ENCODE peak calls at places on chromosomes 1 and 21, in eight cellular contexts. O, B, S, I, K, M, A and L are unnamed samples.

GRCh38 chr1:225580180-225581099 is 72.5 kb downstream of the ENAH start:
- DNase-seq in M (no peak), K (no peak), S (no peak), I (no peak), A (no peak), O (no peak), B (no peak), L (no peak)

GRCh38 chr1:223543559-223543958 is 121.9 kb downstream of the CAPN8 start:
- DNase-seq in I (no peak), A (no peak), M (no peak), B (no peak), K (no peak), S (no peak), O (no peak), L (no peak)

GRCh38 chr1:197924516-197925123 is 7.4 kb downstream of the LHX9 start:
- DNase-seq in I (no peak), B (peak), M (peak), K (no peak), O (peak), S (no peak), A (no peak), L (no peak)

GRCh38 chr1:38858833-38859560 is 575 bp downstream of the RRAGC start:
- DNase-seq in M (peak), K (no peak), I (peak), S (no peak), B (no peak), A (peak), O (peak), L (no peak)

GRCh38 chr1:155158991-155159390 is 14.1 kb downstream of the KRTCAP2 start:
- DNase-seq in I (no peak), B (no peak), A (no peak), O (no peak), M (no peak), S (no peak), K (no peak), L (no peak)

GRCh38 chr1:157194739-157195520 is 56.7 kb upstream of the ETV3 start:
- DNase-seq in M (no peak), O (no peak), A (no peak), S (no peak), B (peak), K (peak), I (no peak), L (no peak)

GRCh38 chr1:178702141-178702540 is 22.9 kb upstream of the RALGPS2 start:
- DNase-seq in S (peak), M (no peak), O (no peak), K (no peak), B (no peak), I (no peak), A (no peak), L (no peak)

GRCh38 chr1:43309626-43310025 is 8.8 kb downstream of the TIE1 start:
- DNase-seq in I (no peak), S (no peak), A (no peak), B (no peak), M (no peak), O (no peak), K (no peak), L (no peak)

GRCh38 chr1:180257028-180257386 is 26.9 kb downstream of the LHX4 start:
- DNase-seq in K (no peak), I (no peak), M (no peak), O (no peak), A (no peak), S (no peak), B (no peak), L (no peak)

GRCh38 chr1:179807691-179808485 is 64.8 kb downstream of the FAM163A start:
- DNase-seq in K (no peak), M (no peak), I (no peak), O (no peak), S (no peak), B (no peak), A (no peak), L (no peak)

GRCh38 chr1:116254001-116254400 is 119.0 kb upstream of the ATP1A1 start:
- DNase-seq in A (no peak), M (no peak), I (no peak), O (no peak), K (no peak), B (no peak), S (no peak), L (no peak)

GRCh38 chr1:2187619-2188018 is 7.0 kb downstream of the FAAP20 start:
- DNase-seq in K (no peak), O (no peak), B (no peak), A (no peak), S (no peak), M (no peak), I (peak), L (no peak)

GRCh38 chr1:6490181-6491075 is 1.0 kb downstream of the PLEKHG5 start:
- DNase-seq in M (peak), O (peak), B (peak), S (no peak), I (peak), A (peak), K (peak), L (peak)

GRCh38 chr1:10242811-10243210 is 32.4 kb downstream of the KIF1B start:
- DNase-seq in M (no peak), S (no peak), B (no peak), I (no peak), A (no peak), K (no peak), O (no peak), L (no peak)

GRCh38 chr1:117638759-117639158 is 32.9 kb downstream of the TENT5C start:
- DNase-seq in K (no peak), S (no peak), B (no peak), O (peak), A (no peak), M (no peak), I (peak), L (no peak)

GRCh38 chr21:28294046-28294445 is 698.6 kb downstream of the LTN1 start:
- DNase-seq in I (no peak), S (no peak), B (no peak), A (no peak), K (no peak), M (no peak), O (no peak), L (no peak)

GRCh38 chr1:152954436-152954835 is 7.4 kb downstream of the SPRR5 start:
- DNase-seq in O (no peak), I (no peak), S (no peak), B (no peak), A (no peak), K (no peak), M (no peak), L (no peak)

GRCh38 chr1:119475866-119476439 is 31.1 kb upstream of the HSD3B1 start:
- DNase-seq in S (peak), M (peak), O (peak), B (peak), A (peak), I (peak), K (peak), L (peak)

GRCh38 chr1:100924212-100924611 is 28.3 kb downstream of the SLC30A7 start:
- DNase-seq in S (no peak), I (no peak), M (no peak), O (no peak), B (no peak), A (no peak), K (no peak), L (no peak)

GRCh38 chr1:116036255-116036654 is 59.9 kb downstream of the SLC22A15 start:
- DNase-seq in A (no peak), B (peak), I (no peak), O (no peak), K (peak), S (no peak), M (no peak), L (no peak)

GRCh38 chr1:5913078-5913845 is 79.0 kb downstream of the NPHP4 start:
- DNase-seq in S (no peak), A (no peak), M (no peak), O (no peak), I (no peak), B (no peak), K (peak), L (no peak)

GRCh38 chr1:30740251-30740951 is 17.0 kb upstream of the MATN1 start:
- DNase-seq in S (no peak), I (no peak), K (no peak), A (no peak), B (no peak), M (no peak), O (no peak), L (no peak)
- TF ChIP-seq POLR2AphosphoS5 in S (no peak), I (no peak), K (no peak), A (no peak), B (no peak), M (no peak), O (no peak), L (no peak)

GRCh38 chr1:111653695-111654094 is 34.1 kb downstream of the RAP1A start:
- DNase-seq in A (no peak), O (no peak), I (no peak), S (peak), B (no peak), M (no peak), K (no peak), L (no peak)
- TF ChIP-seq POLR2AphosphoS5 in A (no peak), O (no peak), I (no peak), S (no peak), B (no peak), M (no peak), K (no peak), L (no peak)

DNA sequence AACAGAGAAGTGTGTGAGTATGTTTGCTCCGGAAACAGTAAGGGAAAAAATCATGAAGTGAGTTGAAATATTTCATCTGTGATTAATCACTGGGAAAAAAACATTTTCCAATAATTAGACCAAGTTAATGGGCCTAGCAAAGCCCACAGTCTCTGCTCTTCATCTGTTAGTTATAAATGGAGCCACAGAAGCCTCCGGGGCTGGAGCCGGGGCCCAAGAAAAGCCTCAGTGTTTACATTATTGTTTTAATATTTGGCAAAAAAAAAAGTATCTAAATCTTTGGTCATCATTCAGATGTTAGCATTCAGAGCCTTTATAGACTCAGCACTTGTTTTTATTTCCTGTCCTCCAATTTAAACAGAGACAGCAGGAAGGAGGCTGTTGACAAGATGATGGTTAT is 115.0 kb downstream of the UBE2U start:
- DNase-seq in M (no peak), I (no peak), K (no peak), O (no peak), B (no peak), S (no peak), A (no peak), L (no peak)
- TF ChIP-seq POLR2AphosphoS5 in M (no peak), I (no peak), K (no peak), O (no peak), B (no peak), S (no peak), A (no peak), L (no peak)

GRCh38 chr1:201141418-201141817 is 12.9 kb downstream of the TMEM9 start:
- DNase-seq in K (no peak), I (no peak), A (no peak), O (no peak), S (no peak), B (no peak), M (no peak), L (no peak)
- TF ChIP-seq POLR2AphosphoS5 in K (no peak), I (no peak), A (no peak), O (no peak), S (no peak), B (no peak), M (no peak), L (no peak)

GRCh38 chr21:42747746-42748351 is 94.4 kb downstream of the PDE9A start:
- DNase-seq in K (no peak), A (no peak), I (no peak), B (no peak), M (no peak), O (no peak), S (no peak), L (no peak)

GRCh38 chr21:42745511-42746239 is 92.3 kb downstream of the PDE9A start:
- DNase-seq in A (no peak), M (no peak), I (no peak), K (no peak), S (no peak), O (no peak), B (no peak), L (no peak)

GRCh38 chr21:42747267-42747701 is 93.9 kb downstream of the PDE9A start:
- DNase-seq in O (no peak), M (no peak), A (no peak), I (no peak), S (no peak), K (no peak), B (no peak), L (no peak)

GRCh38 chr21:42746240-42746592 is 92.8 kb downstream of the PDE9A start:
- DNase-seq in M (no peak), K (no peak), O (no peak), B (no peak), A (no peak), I (no peak), S (no peak), L (no peak)

GRCh38 chr21:42746593-42747266 is 93.3 kb downstream of the PDE9A start:
- DNase-seq in A (no peak), I (peak), O (no peak), M (no peak), K (no peak), B (no peak), S (peak), L (no peak)
- TF ChIP-seq POLR2AphosphoS5 in A (no peak), I (no peak), O (no peak), M (no peak), K (no peak), B (no peak), S (no peak), L (no peak)

GRCh38 chr1:20593766-20594165 is 4.9 kb downstream of the CDA start:
- DNase-seq in I (no peak), S (no peak), A (no peak), K (no peak), O (no peak), B (no peak), M (no peak), L (no peak)
- TF ChIP-seq POLR2AphosphoS5 in I (no peak), S (peak), A (no peak), K (no peak), O (no peak), B (no peak), M (no peak), L (no peak)

GRCh38 chr21:44338971-44339910 is at the start of gene CFAP410:
- DNase-seq in O (peak), K (peak), M (peak), I (peak), B (peak), A (peak), S (peak), L (peak)
- TF ChIP-seq POLR2AphosphoS5 in O (peak), K (peak), M (peak), I (peak), B (peak), A (peak), S (peak), L (peak)

GRCh38 chr1:89050649-89051033 is 14.4 kb downstream of the GBP1 start:
- DNase-seq in O (no peak), A (no peak), I (no peak), K (no peak), S (no peak), M (no peak), B (no peak), L (no peak)

GRCh38 chr1:89047734-89048133 is 17.3 kb downstream of the GBP1 start:
- DNase-seq in I (no peak), S (no peak), B (no peak), K (no peak), O (no peak), A (no peak), M (no peak), L (no peak)

GRCh38 chr1:89051300-89051943 is 13.6 kb downstream of the GBP1 start:
- DNase-seq in B (no peak), K (no peak), M (no peak), A (no peak), O (no peak), I (no peak), S (no peak), L (no peak)

GRCh38 chr1:89051944-89052312 is 13.1 kb downstream of the GBP1 start:
- DNase-seq in O (no peak), I (no peak), A (no peak), B (no peak), S (no peak), K (no peak), M (no peak), L (no peak)
- TF ChIP-seq POLR2AphosphoS5 in O (no peak), I (no peak), A (no peak), B (no peak), S (no peak), K (no peak), M (no peak), L (no peak)